ENCODE peak calls at places on chromosomes 12 and 14, in ten cellular contexts. V is A549, F is tibial nerve, X is uterus, Z is IMR-90, H is ovary, K is HCT116, C is H1, P is GM12878, S is endothelial cell of umbilical vein. T is an unnamed sample.

GRCh38 chr12:95784886-95785285 is 5.7 kb downstream of the NTN4 start:
- DNase-seq in V (no peak), F (no peak), X (no peak), Z (no peak), H (no peak), K (no peak), C (no peak), P (no peak), S (no peak), T (no peak)

GRCh38 chr14:88063807-88064206 is 58.9 kb downstream of the GPR65 start:
- DNase-seq in V (peak), F (no peak), X (no peak), Z (no peak), H (no peak), K (no peak), C (no peak), P (no peak), S (no peak), T (no peak)

GRCh38 chr12:123573870-123574269 is 10.5 kb upstream of the TMED2 start:
- DNase-seq in V (no peak), F (no peak), X (no peak), Z (no peak), H (no peak), K (no peak), C (no peak), P (no peak), S (no peak), T (no peak)

GRCh38 chr12:6691473-6691872 is 2.3 kb upstream of the ZNF384 start:
- DNase-seq in V (no peak), F (no peak), X (no peak), Z (peak), H (no peak), K (no peak), C (no peak), P (no peak), S (no peak), T (no peak)

GRCh38 chr12:55636116-55636655 is 506 bp upstream of the OR10P1 start:
- DNase-seq in V (no peak), F (no peak), X (no peak), Z (no peak), H (no peak), K (no peak), C (no peak), P (no peak), S (no peak), T (no peak)

GRCh38 chr14:100193417-100194357 is 34.2 kb upstream of the DEGS2 start:
- DNase-seq in V (no peak), F (no peak), X (no peak), Z (no peak), H (peak), K (no peak), C (no peak), P (no peak), S (no peak), T (no peak)

GRCh38 chr12:94427520-94428381 is 31.9 kb downstream of the CEP83 start:
- DNase-seq in V (no peak), F (no peak), X (peak), Z (peak), H (peak), K (no peak), C (no peak), P (peak), S (peak), T (peak)

GRCh38 chr12:47753021-47754001 is 5.4 kb downstream of the RAPGEF3 start:
- DNase-seq in V (no peak), F (no peak), X (no peak), Z (no peak), H (no peak), K (no peak), C (no peak), P (no peak), S (peak), T (peak)

GRCh38 chr12:123807670-123808069 is 45.6 kb downstream of the DNAH10 start:
- DNase-seq in V (no peak), F (no peak), X (no peak), Z (no peak), H (no peak), K (no peak), C (no peak), P (no peak), S (no peak), T (no peak)

GRCh38 chr12:67701121-67701520 is 52.6 kb downstream of the DYRK2 start:
- DNase-seq in V (no peak), F (no peak), X (no peak), Z (peak), H (no peak), K (no peak), C (no peak), P (no peak), S (no peak), T (no peak)

GRCh38 chr14:89592961-89593360 is 175.9 kb upstream of the FOXN3 start:
- DNase-seq in V (no peak), F (no peak), X (no peak), Z (no peak), H (no peak), K (no peak), C (no peak), P (no peak), S (no peak), T (no peak)

GRCh38 chr14:99413172-99413571 is 67.5 kb downstream of the SETD3 start:
- DNase-seq in V (no peak), F (no peak), X (no peak), Z (no peak), H (peak), K (no peak), C (no peak), P (no peak), S (no peak), T (no peak)

GRCh38 chr14:67768219-67768618 is 48.2 kb downstream of the ZFYVE26 start:
- DNase-seq in V (no peak), F (no peak), X (no peak), Z (no peak), H (no peak), K (no peak), C (no peak), P (no peak), S (no peak), T (no peak)

GRCh38 chr14:70934502-70935134 is 27.4 kb downstream of the PCNX1 start:
- DNase-seq in V (no peak), F (no peak), X (no peak), Z (peak), H (no peak), K (no peak), C (no peak), P (peak), S (peak), T (no peak)

GRCh38 chr14:104935955-104936354 is 11.3 kb downstream of the PLD4 start:
- DNase-seq in V (no peak), F (no peak), X (peak), Z (no peak), H (no peak), K (no peak), C (no peak), P (no peak), S (no peak), T (no peak)

GRCh38 chr12:6080149-6081045 is 44.1 kb downstream of the VWF start:
- DNase-seq in V (no peak), F (no peak), X (no peak), Z (no peak), H (no peak), K (no peak), C (no peak), P (no peak), S (no peak), T (no peak)

GRCh38 chr12:32502693-32503510 is 103.5 kb downstream of the FGD4 start:
- DNase-seq in V (no peak), F (no peak), X (no peak), Z (peak), H (peak), K (no peak), C (no peak), P (no peak), S (peak), T (no peak)

GRCh38 chr12:69630191-69630590 is 19.5 kb upstream of the LRRC10 start:
- DNase-seq in V (peak), F (no peak), X (no peak), Z (no peak), H (no peak), K (no peak), C (no peak), P (no peak), S (no peak), T (no peak)

DNA sequence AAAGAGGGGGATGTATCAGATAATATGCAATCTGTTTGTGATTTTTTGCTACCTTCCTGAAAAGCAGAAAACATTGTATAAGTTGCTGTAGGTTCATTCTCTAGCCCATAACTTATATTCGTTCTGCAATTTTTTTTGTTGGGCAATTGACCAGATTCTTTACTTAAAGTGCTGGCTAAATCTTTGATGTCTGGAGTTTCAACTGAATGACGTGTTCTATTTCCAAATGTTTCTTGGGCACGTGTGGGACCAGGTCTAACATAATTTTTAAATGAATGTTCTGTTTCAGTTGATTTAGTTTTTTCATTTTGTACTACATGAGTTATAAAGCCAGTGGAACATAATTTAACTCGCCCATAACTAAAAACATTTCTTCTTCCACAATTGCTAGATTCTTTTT is 3.8 kb downstream of the MLH3 start:
- DNase-seq in V (no peak), F (no peak), X (no peak), Z (peak), H (no peak), K (no peak), C (no peak), P (no peak), S (no peak), T (no peak)
- H3K27ac ChIP-seq in V (no peak), F (no peak), X (no peak), Z (no peak), H (no peak), K (no peak), C (no peak), P (no peak), S (no peak), T (no peak)

DNA sequence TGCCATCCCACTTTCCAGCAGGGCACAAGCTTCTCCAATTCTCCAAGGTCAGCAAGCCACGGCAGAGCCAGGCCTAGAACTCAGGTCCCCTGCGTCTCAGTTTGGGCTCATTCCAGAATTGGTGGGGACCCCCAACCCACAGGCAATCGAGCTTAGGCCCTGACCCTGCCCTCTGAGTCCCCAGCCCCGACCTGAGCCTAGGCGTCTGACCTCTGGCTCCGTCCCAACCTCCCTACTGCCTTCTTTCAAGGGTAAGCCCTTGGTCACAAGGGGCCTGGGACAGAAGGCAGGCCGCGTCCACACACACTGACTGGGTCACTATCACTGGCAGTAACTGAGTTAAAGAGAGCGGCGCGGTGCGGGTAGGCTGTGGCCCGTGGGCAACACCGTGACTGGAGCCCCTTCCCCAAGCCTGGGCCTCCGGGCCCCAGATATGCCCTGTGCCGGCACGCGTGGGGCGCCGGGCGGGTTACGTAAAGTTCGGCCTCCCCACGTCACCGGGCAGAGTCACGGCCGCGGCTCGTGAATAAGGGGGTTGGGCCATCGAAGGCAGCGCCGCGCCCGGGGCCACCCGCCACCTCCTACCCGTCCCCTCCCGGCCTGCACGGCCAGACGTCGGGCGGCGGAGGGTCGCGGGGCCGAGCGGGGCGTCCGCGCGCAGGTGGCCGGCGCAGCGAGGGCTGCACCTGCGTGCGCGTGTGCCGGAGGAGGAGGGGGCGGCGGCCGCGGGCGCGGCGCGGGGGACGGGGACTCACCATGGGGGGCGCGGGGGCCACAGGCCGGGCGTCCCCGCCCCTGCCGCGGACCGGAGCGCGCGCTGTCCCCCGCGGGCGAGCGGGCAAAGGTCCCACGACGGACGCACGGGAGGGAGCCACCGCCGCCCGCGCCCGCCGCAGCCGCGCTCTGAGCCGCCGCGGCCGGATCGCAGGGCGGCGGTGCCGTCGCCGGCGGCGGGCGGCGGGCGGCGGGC is 517 bp downstream of the ANKRD9 start:
- DNase-seq in V (peak), F (peak), X (peak), Z (peak), H (peak), K (no peak), C (no peak), P (no peak), S (peak), T (peak)
- TF ChIP-seq POLR2A in V (no peak), F (no peak), X (peak), Z (no peak), H (no peak), K (no peak), C (no peak), P (no peak), S (no peak), T (no peak)

GRCh38 chr12:93181396-93181965 is 196.2 kb upstream of the NUDT4 start:
- DNase-seq in V (no peak), F (no peak), X (no peak), Z (no peak), H (no peak), K (no peak), C (no peak), P (no peak), S (peak), T (no peak)
- H3K27ac ChIP-seq in V (no peak), F (no peak), X (no peak), Z (no peak), H (no peak), K (no peak), C (no peak), P (no peak), S (no peak), T (no peak)

DNA sequence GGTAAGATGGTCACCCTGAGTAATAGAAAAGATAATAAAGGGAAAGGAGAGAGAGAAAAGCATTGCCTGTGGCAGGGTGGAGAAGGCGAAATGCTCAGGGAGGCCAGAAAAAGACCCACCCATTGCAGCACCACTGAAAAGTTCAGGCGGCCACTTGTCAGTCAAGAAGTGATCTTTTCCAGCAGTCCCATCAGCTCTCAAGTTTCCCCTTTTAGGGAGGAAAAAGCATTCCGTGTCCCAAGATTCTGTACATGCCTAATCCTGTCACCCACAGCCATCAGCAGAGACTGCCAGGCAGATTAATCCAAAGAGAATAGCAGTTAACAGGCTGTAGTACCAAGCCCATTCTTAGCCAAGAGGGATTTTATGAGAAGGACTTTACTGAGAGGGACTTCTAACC is 11.9 kb downstream of the SLC38A1 start:
- DNase-seq in V (no peak), F (no peak), X (no peak), Z (no peak), H (no peak), K (no peak), C (no peak), P (no peak), S (no peak), T (no peak)
- TF ChIP-seq POLR2A in V (no peak), F (no peak), X (no peak), Z (no peak), H (no peak), K (no peak), C (no peak), P (no peak), S (no peak), T (no peak)

DNA sequence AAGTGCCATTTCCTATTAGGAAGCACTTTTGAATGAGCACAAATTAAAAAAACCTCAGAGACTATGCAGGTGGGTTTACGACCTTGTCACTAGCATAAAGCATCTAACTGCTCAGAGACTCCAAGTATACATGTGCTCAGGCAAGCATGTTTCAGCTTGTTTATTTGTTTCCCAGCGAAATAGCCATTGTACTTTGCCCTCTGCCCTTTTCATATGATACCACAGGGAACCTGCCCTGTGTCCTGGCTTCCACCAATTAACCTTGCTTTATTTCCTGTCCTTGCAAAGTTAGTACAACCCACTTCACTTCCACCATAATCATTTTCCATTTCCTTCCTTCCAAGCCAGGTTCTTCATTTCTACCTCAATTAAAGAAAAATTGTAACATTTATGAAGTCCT is 194.9 kb downstream of the DUSP6 start:
- DNase-seq in V (no peak), F (no peak), X (no peak), Z (no peak), H (no peak), K (no peak), C (no peak), P (no peak), S (no peak), T (no peak)
- H3K27ac ChIP-seq in V (no peak), F (no peak), X (no peak), Z (no peak), H (no peak), K (no peak), C (no peak), P (no peak), S (peak), T (no peak)

DNA sequence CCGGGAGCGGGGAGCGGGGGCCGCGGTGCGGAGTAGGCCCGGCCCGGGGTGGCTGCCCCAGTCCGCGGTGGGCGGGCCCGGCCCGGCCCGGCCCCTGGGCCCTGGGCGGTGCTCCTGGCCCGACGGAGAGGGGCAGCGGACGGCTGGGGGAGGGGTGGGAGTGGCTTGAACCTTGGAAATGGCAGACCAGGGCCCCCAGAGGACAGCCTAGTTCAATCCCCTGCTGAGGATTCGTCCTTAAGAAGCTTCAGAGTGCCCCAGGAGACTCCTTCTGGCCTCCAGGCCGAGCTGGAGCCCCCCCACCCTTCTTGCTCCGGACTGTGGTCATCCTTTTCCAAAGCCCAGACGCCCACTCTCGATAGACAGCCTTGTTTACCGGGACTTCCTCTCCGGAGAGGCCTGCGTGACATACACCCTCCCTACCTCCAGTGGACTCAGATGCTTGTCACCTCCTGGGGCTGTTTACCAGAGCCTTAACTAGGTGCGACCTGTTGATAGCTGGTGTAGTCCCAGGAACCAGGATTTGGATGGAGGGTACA is 458 bp downstream of the KHNYN start:
- DNase-seq in V (peak), F (peak), X (peak), Z (peak), H (peak), K (no peak), C (no peak), P (no peak), S (peak), T (peak)
- TF ChIP-seq POLR2A in V (no peak), F (no peak), X (no peak), Z (peak), H (no peak), K (no peak), C (no peak), P (no peak), S (peak), T (no peak)

T was measured in heart left ventricle.